ENCODE peak calls at places on chromosomes 16 and 17, in four cellular contexts. Q is caudate nucleus, O is anterior cingulate cortex, S is NCI-H524 treated with DMSO at 0.1 percent for 48 hours. F is an unnamed sample.

GRCh38 chr17:79695293-79696158 is 35.2 kb upstream of the ENPP7 start:
- DNase-seq in Q (no peak), O (no peak), S (peak), F (no peak)

GRCh38 chr16:68074850-68075249 is 10.3 kb upstream of the NFATC3 start:
- DNase-seq in Q (no peak), O (no peak), S (no peak), F (peak)

GRCh38 chr17:49901460-49902331 is 53.8 kb upstream of the TAC4 start:
- DNase-seq in Q (no peak), O (no peak), S (no peak), F (no peak)

GRCh38 chr16:12896562-12896961 is 4.8 kb upstream of the SHISA9 start:
- DNase-seq in Q (no peak), O (no peak), S (no peak), F (no peak)

GRCh38 chr16:57594531-57595031 is 33.8 kb upstream of the ADGRG1 start:
- DNase-seq in Q (no peak), O (no peak), S (no peak), F (no peak)

GRCh38 chr16:85354623-85355514 is 242.6 kb upstream of the CIBAR2 start:
- DNase-seq in Q (no peak), O (no peak), S (peak), F (no peak)

GRCh38 chr16:19898924-19899604 is 14.4 kb upstream of the GPRC5B start:
- DNase-seq in Q (peak), O (no peak), S (no peak), F (peak)

GRCh38 chr16:85401370-85401916 is 211.7 kb upstream of the GSE1 start:
- DNase-seq in Q (no peak), O (no peak), S (no peak), F (no peak)